ENCODE peak calls at places on chromosomes 11 and 22, in nine cellular contexts. Q is stomach, K is HCT116, R is ovary, V is HAP-1, B is psoas muscle, T is mammary epithelial cell, P is adrenal gland, M is thoracic aorta. J is an unnamed sample. For H3K4me1, the result is how much of the 10 kb centered on the place peaks cover.

GRCh38 chr11:57164317-57164716 is 17.4 kb upstream of the LRRC55 start:
- DNase-seq in M (no peak), P (no peak), Q (no peak), R (no peak), V (no peak), T (no peak), K (no peak), B (no peak), J (no peak)

GRCh38 chr22:20956258-20957117 is 10.6 kb upstream of the AIFM3 start:
- DNase-seq in P (peak), Q (no peak), R (no peak), V (no peak), K (peak), B (peak), M (no peak), T (peak), J (no peak)

GRCh38 chr11:128565881-128566280 is 21.5 kb downstream of the ETS1 start:
- DNase-seq in V (no peak), B (no peak), R (no peak), M (no peak), P (no peak), Q (no peak), T (no peak), K (no peak), J (no peak)

GRCh38 chr11:81687057-81687456 is 1046.6 kb downstream of the FAM181B start:
- DNase-seq in R (no peak), Q (no peak), V (no peak), T (no peak), K (no peak), B (no peak), M (no peak), P (no peak), J (no peak)

GRCh38 chr22:30390974-30391691 is 3.9 kb upstream of the RNF215 start:
- DNase-seq in B (peak), V (peak), M (no peak), K (peak), Q (peak), P (peak), T (peak), R (peak), J (peak)

GRCh38 chr11:67303132-67303988 is at the start of gene SSH3:
- DNase-seq in M (no peak), V (peak), P (peak), B (peak), Q (peak), R (peak), T (peak), K (peak), J (peak)

GRCh38 chr11:8354622-8355417 is 91.1 kb upstream of the LMO1 start:
- DNase-seq in M (no peak), B (peak), V (no peak), T (peak), R (no peak), P (no peak), K (no peak), Q (no peak), J (peak)

GRCh38 chr11:94120946-94121345 is 7.7 kb upstream of the PANX1 start:
- DNase-seq in V (no peak), B (no peak), M (no peak), P (no peak), Q (no peak), R (no peak), K (no peak), T (no peak), J (no peak)

GRCh38 chr11:111672949-111673348 is 70.7 kb downstream of the SIK2 start:
- DNase-seq in Q (no peak), P (no peak), M (no peak), V (no peak), K (no peak), R (no peak), B (no peak), T (no peak), J (no peak)

GRCh38 chr22:41075946-41076345 is 16.4 kb upstream of the EP300 start:
- DNase-seq in T (no peak), P (no peak), Q (no peak), K (no peak), R (no peak), M (no peak), B (no peak), V (no peak), J (no peak)

GRCh38 chr11:36540998-36541397 is 26.8 kb upstream of the RAG1 start:
- DNase-seq in T (peak), Q (peak), B (no peak), R (no peak), M (no peak), V (peak), K (peak), P (peak), J (no peak)

GRCh38 chr11:123250811-123251655 is 56.0 kb upstream of the CLMP start:
- DNase-seq in R (no peak), Q (no peak), V (no peak), T (no peak), K (no peak), B (no peak), M (no peak), P (no peak), J (no peak)

GRCh38 chr11:65078151-65078550 is 5.7 kb downstream of the CDCA5 start:
- DNase-seq in T (peak), Q (peak), R (no peak), K (peak), B (no peak), P (peak), V (no peak), M (no peak), J (no peak)

GRCh38 chr11:13105237-13105844 is 96.2 kb downstream of the RASSF10 start:
- DNase-seq in T (no peak), V (no peak), P (peak), B (peak), Q (peak), M (no peak), R (no peak), K (no peak), J (no peak)

GRCh38 chr11:99693941-99694492 is 673.3 kb downstream of the CNTN5 start:
- DNase-seq in K (no peak), T (peak), Q (no peak), B (no peak), V (no peak), R (no peak), P (no peak), M (no peak), J (no peak)

GRCh38 chr11:76597533-76598425 is 72.8 kb downstream of the LRRC32 start:
- DNase-seq in P (no peak), B (no peak), T (no peak), M (no peak), V (no peak), K (no peak), R (no peak), Q (no peak), J (no peak)

GRCh38 chr22:37403267-37403960 is 23.9 kb downstream of the ELFN2 start:
- DNase-seq in K (no peak), P (no peak), T (no peak), R (no peak), M (no peak), Q (no peak), B (no peak), V (no peak), J (no peak)

GRCh38 chr22:20523118-20523983 is 15.9 kb downstream of the MED15 start:
- DNase-seq in V (no peak), R (no peak), Q (no peak), B (no peak), K (no peak), T (no peak), P (no peak), M (no peak), J (peak)

GRCh38 chr11:135074397-135074998 is 662.5 kb upstream of the B3GAT1 start:
- DNase-seq in B (no peak), K (no peak), T (no peak), V (no peak), Q (no peak), M (no peak), R (no peak), P (no peak), J (no peak)

GRCh38 chr11:11391796-11392195 is 38.7 kb upstream of the CSNK2A3 start:
- DNase-seq in Q (no peak), B (no peak), R (no peak), K (peak), M (peak), V (no peak), T (peak), P (no peak), J (peak)

GRCh38 chr11:7364660-7365059 is 113.0 kb downstream of the SYT9 start:
- DNase-seq in M (no peak), R (no peak), V (no peak), T (no peak), P (no peak), K (no peak), Q (no peak), B (no peak), J (no peak)

GRCh38 chr11:316891-317291 is 3.1 kb downstream of the IFITM1 start:
- DNase-seq in B (no peak), Q (no peak), V (peak), P (no peak), T (no peak), R (no peak), K (no peak), M (no peak), J (no peak)

GRCh38 chr11:130202818-130203671 is 43.5 kb downstream of the ST14 start:
- DNase-seq in P (no peak), T (no peak), R (no peak), M (no peak), K (no peak), B (no peak), Q (no peak), V (no peak), J (peak)

GRCh38 chr11:130206141-130206540 is 46.6 kb downstream of the ST14 start:
- DNase-seq in Q (peak), R (no peak), M (no peak), P (no peak), K (no peak), T (no peak), B (no peak), V (no peak), J (peak)

GRCh38 chr22:27514612-27515011 is 286.9 kb downstream of the MN1 start:
- DNase-seq in V (no peak), M (no peak), P (no peak), K (no peak), T (no peak), Q (no peak), R (no peak), B (no peak), J (no peak)

GRCh38 chr11:93821617-93822016 is 28.8 kb downstream of the VSTM5 start:
- DNase-seq in V (no peak), K (no peak), T (no peak), B (no peak), Q (no peak), R (no peak), M (no peak), P (no peak), J (no peak)

GRCh38 chr11:17648528-17648927 is 70.8 kb upstream of the MYOD1 start:
- DNase-seq in V (no peak), B (no peak), M (no peak), P (no peak), K (no peak), R (no peak), T (no peak), Q (no peak), J (no peak)

GRCh38 chr11:66020618-66021357 is 5.5 kb downstream of the CATSPER1 start:
- DNase-seq in T (peak), P (peak), Q (peak), B (peak), K (no peak), M (no peak), R (no peak), V (no peak), J (no peak)

GRCh38 chr11:30984442-30984816 is 385.1 kb downstream of the DCDC1 start:
- DNase-seq in M (no peak), R (no peak), T (peak), P (peak), B (no peak), K (no peak), Q (no peak), V (no peak), J (no peak)

GRCh38 chr22:35998748-35999147 is 29.9 kb downstream of the RBFOX2 start:
- DNase-seq in B (no peak), K (no peak), R (no peak), Q (no peak), T (no peak), V (no peak), P (no peak), M (no peak), J (no peak)

GRCh38 chr22:35996596-35996995 is 32.0 kb downstream of the RBFOX2 start:
- DNase-seq in T (no peak), M (no peak), B (no peak), K (no peak), P (no peak), Q (no peak), V (no peak), R (no peak), J (no peak)

GRCh38 chr22:35995772-35996171 is 32.9 kb downstream of the RBFOX2 start:
- DNase-seq in K (no peak), P (peak), R (peak), B (peak), M (peak), Q (peak), T (peak), V (no peak), J (peak)

GRCh38 chr22:35995345-35995744 is 33.3 kb downstream of the RBFOX2 start:
- DNase-seq in P (no peak), B (no peak), Q (no peak), M (no peak), K (no peak), R (no peak), V (no peak), T (no peak), J (no peak)

DNA sequence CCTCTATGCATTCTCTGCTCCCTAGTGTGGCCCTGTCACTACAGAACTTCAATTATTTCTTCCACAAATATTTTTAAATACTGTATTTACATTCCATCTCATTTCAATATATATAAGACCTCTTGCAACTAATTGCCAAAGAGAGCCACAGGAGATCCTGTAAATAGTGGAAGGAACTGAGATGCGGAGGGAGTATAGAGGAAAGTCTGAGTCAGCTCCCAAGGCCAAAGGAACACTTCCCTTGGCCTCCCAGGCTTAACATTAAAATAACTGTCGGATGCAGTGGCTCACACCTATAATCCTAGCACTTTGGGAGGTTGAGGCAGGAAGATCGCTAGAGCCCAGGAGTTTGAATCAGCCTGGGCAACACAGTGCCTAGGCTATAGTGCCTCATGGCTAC is 31.2 kb downstream of the RBFOX2 start:
- DNase-seq in T (no peak), V (no peak), P (peak), M (no peak), Q (no peak), B (no peak), R (no peak), K (no peak), J (no peak)
- H3K4me1 ChIP-seq in T (under half), V (under half), P (under half), M (under half), Q (under half), B (under half), R (under half), K (under half), J (under half)

GRCh38 chr11:2138436-2139117 is 612 bp downstream of the IGF2 start:
- DNase-seq in M (no peak), T (no peak), V (no peak), K (no peak), P (no peak), B (peak), Q (no peak), R (peak), J (peak)

GRCh38 chr11:2140411-2141400 is 1.5 kb upstream of the IGF2 start:
- DNase-seq in Q (no peak), B (peak), M (no peak), R (no peak), P (no peak), V (no peak), K (no peak), T (peak), J (peak)

GRCh38 chr11:2139691-2140337 is 625 bp upstream of the IGF2 start:
- DNase-seq in M (no peak), K (no peak), V (no peak), Q (no peak), R (no peak), P (no peak), T (peak), B (peak), J (peak)

GRCh38 chr11:2138075-2138435 is 1.1 kb downstream of the IGF2 start:
- DNase-seq in P (no peak), V (no peak), T (no peak), B (peak), M (no peak), R (no peak), Q (no peak), K (no peak), J (peak)

GRCh38 chr11:2139118-2139490 is at the start of gene IGF2:
- DNase-seq in R (no peak), M (no peak), B (peak), Q (no peak), K (no peak), V (no peak), T (no peak), P (no peak), J (peak)
- H3K4me3 ChIP-seq in R (peak), M (peak), B (peak), Q (peak), K (peak), V (no peak), T (no peak), P (no peak), J (no peak)

GRCh38 chr11:69450064-69450856 is 31.2 kb upstream of the LINC01488 start:
- DNase-seq in Q (no peak), M (no peak), K (no peak), R (no peak), P (peak), T (no peak), V (no peak), B (peak), J (peak)

GRCh38 chr11:69448471-69449284 is 32.8 kb upstream of the LINC01488 start:
- DNase-seq in K (no peak), T (no peak), B (no peak), Q (no peak), M (no peak), R (no peak), V (no peak), P (no peak), J (peak)

GRCh38 chr11:69449320-69450063 is 32.0 kb upstream of the LINC01488 start:
- DNase-seq in Q (peak), V (no peak), T (no peak), P (peak), M (peak), K (no peak), B (peak), R (no peak), J (peak)

GRCh38 chr11:69446108-69446507 is 35.4 kb upstream of the LINC01488 start:
- DNase-seq in K (no peak), V (no peak), P (no peak), Q (no peak), B (peak), R (no peak), T (no peak), M (no peak), J (peak)

DNA sequence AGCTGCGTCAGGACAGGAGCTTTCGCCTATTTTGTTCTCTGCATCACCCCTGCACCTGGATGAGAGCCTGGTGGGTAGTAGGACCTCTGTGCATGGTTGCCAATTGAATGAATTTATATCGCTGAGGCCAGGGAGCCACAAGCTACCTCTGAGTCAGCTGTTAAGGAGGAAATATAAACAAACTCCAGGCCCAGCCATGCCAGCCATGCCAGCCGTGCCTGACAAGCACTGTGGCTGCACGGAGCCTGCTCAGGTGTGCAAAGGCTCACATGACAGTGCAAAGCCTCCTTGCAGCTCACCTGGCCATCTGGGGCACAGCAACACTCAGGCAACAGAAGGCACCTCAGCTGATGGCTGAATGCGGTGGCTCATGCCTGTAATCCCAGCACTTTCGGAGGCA is 33.7 kb upstream of the LINC01488 start:
- DNase-seq in P (no peak), B (no peak), M (no peak), R (no peak), Q (peak), V (no peak), K (no peak), T (peak), J (peak)
- H3K4me1 ChIP-seq in P (under half), B (under half), M (under half), R (under half), Q (half or more), V (under half), K (under half), T (under half), J (under half)

GRCh38 chr11:14309425-14310192 is 49.4 kb downstream of the RRAS2 start:
- DNase-seq in V (peak), B (no peak), R (no peak), M (no peak), K (no peak), P (no peak), T (no peak), Q (no peak), J (no peak)
- H3K4me3 ChIP-seq in V (no peak), B (no peak), R (no peak), M (no peak), K (no peak), P (no peak), T (no peak), Q (no peak), J (no peak)

DNA sequence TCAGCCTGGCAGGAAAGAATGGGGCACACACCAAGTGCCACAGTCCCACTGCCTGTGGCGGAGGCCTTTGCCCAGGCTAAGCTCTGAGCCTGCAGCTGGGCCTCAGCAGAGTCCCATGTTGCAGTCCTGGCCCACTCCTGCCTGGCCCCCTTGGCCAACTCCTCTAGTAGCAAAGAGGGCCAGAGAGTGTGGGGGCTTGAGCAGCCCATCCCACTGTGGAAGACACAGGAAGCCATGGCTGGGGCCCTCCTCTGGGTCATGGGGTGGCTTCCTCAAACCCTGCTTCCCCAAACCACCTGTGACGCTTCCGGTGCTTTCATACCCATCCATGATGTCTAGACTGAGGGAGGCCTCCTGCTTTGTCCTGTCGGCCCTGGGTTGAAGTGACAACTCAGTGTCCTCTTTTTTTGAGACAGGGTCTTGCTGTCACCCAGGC is 5.8 kb downstream of the RPS19BP1 start:
- DNase-seq in Q (no peak), R (no peak), M (no peak), K (no peak), T (no peak), P (no peak), B (peak), V (no peak), J (peak)
- H3K4me1 ChIP-seq in Q (half or more), R (under half), M (under half), K (under half), T (under half), P (half or more), B (half or more), V (under half), J (half or more)

GRCh38 chr11:87573708-87574107 is 536.0 kb downstream of the TMEM135 start:
- DNase-seq in M (no peak), B (no peak), P (no peak), K (no peak), V (no peak), Q (no peak), T (no peak), R (no peak), J (no peak)
- H3K4me3 ChIP-seq in M (no peak), B (no peak), P (no peak), K (no peak), V (no peak), Q (no peak), T (no peak), R (no peak), J (no peak)

GRCh38 chr11:43245471-43245870 is 66.3 kb upstream of the API5 start:
- DNase-seq in T (no peak), B (no peak), M (no peak), V (no peak), R (no peak), Q (no peak), K (no peak), P (peak), J (no peak)

DNA sequence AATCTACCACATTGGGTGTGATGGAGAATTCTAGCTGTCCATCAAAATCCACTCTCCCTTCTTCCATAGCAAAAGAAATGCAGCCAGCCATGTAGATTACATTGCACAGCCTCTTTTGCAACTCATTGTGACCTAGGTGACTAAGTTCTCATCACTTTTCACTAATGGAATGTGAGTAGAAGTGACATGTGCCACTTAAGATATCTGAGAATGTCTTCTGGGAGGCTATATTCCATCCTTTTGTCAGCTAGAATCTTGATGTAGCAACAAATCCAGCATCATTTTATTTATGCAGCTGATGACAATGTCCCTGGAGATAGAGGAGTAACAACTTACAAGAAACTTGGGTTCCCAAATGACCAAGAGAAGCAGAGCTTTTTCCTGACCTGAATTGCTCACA is 61.5 kb upstream of the API5 start:
- DNase-seq in B (no peak), K (no peak), R (no peak), Q (no peak), M (no peak), V (no peak), T (no peak), P (no peak), J (no peak)
- H3K4me1 ChIP-seq in B (under half), K (under half), R (under half), Q (under half), M (under half), V (under half), T (under half), P (under half), J (under half)

J was measured in kidney.